ENCODE peak calls at places on chromosomes 1 and 21, in four cellular contexts. One of them, this sample, is unnamed.

GRCh38 chr1:62318756-62319544 is at the start of gene KANK4:
- DNase-seq in thoracic aorta: no peak
- DNase-seq in astrocyte: no peak
- DNase-seq in body of pancreas: peak; percentile 46
- DNase-seq in this sample: no peak

GRCh38 chr1:31690921-31691320 is 12.9 kb downstream of the COL16A1 start:
- DNase-seq in thoracic aorta: no peak
- DNase-seq in astrocyte: no peak
- DNase-seq in body of pancreas: no peak
- DNase-seq in this sample: no peak

GRCh38 chr1:29628190-29628589 is 391.9 kb downstream of the PTPRU start:
- DNase-seq in thoracic aorta: no peak
- DNase-seq in astrocyte: no peak
- DNase-seq in body of pancreas: no peak
- DNase-seq in this sample: no peak

GRCh38 chr21:44919913-44920693 is 596 bp downstream of the ITGB2 start:
- DNase-seq in thoracic aorta: no peak
- DNase-seq in astrocyte: no peak
- DNase-seq in body of pancreas: no peak
- DNase-seq in this sample: no peak

GRCh38 chr1:245084551-245084950 is 70.2 kb upstream of the KIF26B start:
- DNase-seq in thoracic aorta: no peak
- DNase-seq in astrocyte: peak; percentile 67
- DNase-seq in body of pancreas: no peak
- DNase-seq in this sample: no peak

GRCh38 chr21:45776971-45777370 is 133.4 kb downstream of the PCBP3 start:
- DNase-seq in thoracic aorta: no peak
- DNase-seq in astrocyte: no peak
- DNase-seq in body of pancreas: no peak
- DNase-seq in this sample: no peak

GRCh38 chr1:58447047-58447446 is 99.5 kb downstream of the OMA1 start:
- DNase-seq in thoracic aorta: no peak
- DNase-seq in astrocyte: no peak
- DNase-seq in body of pancreas: no peak
- DNase-seq in this sample: no peak

GRCh38 chr21:39182484-39183271 is 573 bp downstream of the PSMG1 start:
- DNase-seq in thoracic aorta: no peak
- DNase-seq in astrocyte: no peak
- DNase-seq in body of pancreas: no peak
- DNase-seq in this sample: no peak

GRCh38 chr1:115757286-115757810 is 11.2 kb downstream of the CASQ2 start:
- DNase-seq in thoracic aorta: no peak
- DNase-seq in astrocyte: no peak
- DNase-seq in body of pancreas: no peak
- DNase-seq in this sample: no peak

GRCh38 chr1:118223426-118223825 is 38.4 kb upstream of the SPAG17 start:
- DNase-seq in thoracic aorta: no peak
- DNase-seq in astrocyte: no peak
- DNase-seq in body of pancreas: no peak
- DNase-seq in this sample: no peak

GRCh38 chr1:46037597-46037936 is 94.9 kb downstream of the PIK3R3 start:
- DNase-seq in thoracic aorta: no peak
- DNase-seq in astrocyte: no peak
- DNase-seq in body of pancreas: no peak
- DNase-seq in this sample: no peak

GRCh38 chr1:20216574-20216973 is 30.3 kb upstream of the PLA2G2C start:
- DNase-seq in thoracic aorta: no peak
- DNase-seq in astrocyte: no peak
- DNase-seq in body of pancreas: no peak
- DNase-seq in this sample: no peak

GRCh38 chr1:67853704-67854103 is 20.4 kb upstream of the GNG12 start:
- DNase-seq in thoracic aorta: no peak
- DNase-seq in astrocyte: peak; percentile 82
- DNase-seq in body of pancreas: peak; percentile 52
- DNase-seq in this sample: no peak

GRCh38 chr1:34164510-34165381 is at the start of gene CSMD2:
- DNase-seq in thoracic aorta: no peak
- DNase-seq in astrocyte: peak; percentile 66
- DNase-seq in body of pancreas: peak; percentile 27
- DNase-seq in this sample: no peak
- H3K4me3 ChIP-seq in thoracic aorta: peak within 1 kb of the TSS; percentile 73
- H3K4me3 ChIP-seq in astrocyte: peak within 1 kb of the TSS; percentile 73
- H3K4me3 ChIP-seq in body of pancreas: no peak within 1 kb of the TSS
- H3K4me3 ChIP-seq in this sample: peak within 1 kb of the TSS; percentile 10

GRCh38 chr1:198934901-198935301 is 296.1 kb downstream of the PTPRC start:
- DNase-seq in thoracic aorta: no peak
- DNase-seq in astrocyte: peak; percentile 59
- DNase-seq in body of pancreas: no peak
- DNase-seq in this sample: no peak

GRCh38 chr1:198935371-198935921 is 296.6 kb downstream of the PTPRC start:
- DNase-seq in thoracic aorta: no peak
- DNase-seq in astrocyte: peak; percentile 99
- DNase-seq in body of pancreas: peak; percentile 59
- DNase-seq in this sample: peak; percentile 97

GRCh38 chr1:198934414-198934813 is 295.6 kb downstream of the PTPRC start:
- DNase-seq in thoracic aorta: no peak
- DNase-seq in astrocyte: no peak
- DNase-seq in body of pancreas: no peak
- DNase-seq in this sample: no peak

GRCh38 chr1:198937231-198938031 is 298.6 kb downstream of the PTPRC start:
- DNase-seq in thoracic aorta: no peak
- DNase-seq in astrocyte: peak; percentile 96
- DNase-seq in body of pancreas: peak; percentile 19
- DNase-seq in this sample: peak; percentile 83

DNA sequence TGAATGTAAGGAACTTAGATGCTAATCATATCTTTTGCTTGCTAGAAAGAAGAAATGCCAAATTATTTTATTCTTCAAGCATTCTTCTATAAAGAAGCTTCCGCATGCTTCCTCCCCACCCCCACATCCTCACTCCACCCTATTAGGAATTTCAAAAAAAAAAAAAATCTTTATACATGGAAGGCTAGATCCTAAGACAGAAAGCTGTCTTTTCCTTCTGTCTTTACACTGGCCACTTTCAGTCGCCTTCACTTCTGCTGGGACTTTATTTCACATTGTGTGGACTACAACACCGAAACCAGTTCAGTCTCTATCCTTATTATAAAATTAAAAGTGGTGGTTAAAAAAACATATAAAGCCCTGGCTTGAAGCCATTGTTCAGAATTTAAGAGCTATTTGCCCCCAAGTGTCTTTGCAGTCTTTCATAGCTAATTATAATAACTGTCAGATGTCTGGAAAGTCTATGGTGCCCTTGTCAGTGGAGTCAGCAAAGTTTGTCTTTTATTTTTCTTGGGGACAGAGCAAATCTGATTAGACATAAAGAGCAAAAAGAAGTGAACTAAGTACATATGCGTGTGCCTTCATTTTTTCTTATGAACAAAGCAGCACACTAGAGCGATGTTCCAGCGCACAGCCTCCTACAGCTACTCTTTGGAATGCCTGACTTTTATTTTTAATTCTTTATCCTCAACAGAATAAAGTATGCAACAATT is 297.7 kb downstream of the PTPRC start:
- DNase-seq in thoracic aorta: no peak
- DNase-seq in astrocyte: peak; percentile 22
- DNase-seq in body of pancreas: no peak
- DNase-seq in this sample: no peak
- H3K4me3 ChIP-seq in thoracic aorta: peak overlapping the region; percentile 74
- H3K4me3 ChIP-seq in astrocyte: peak overlapping the region; percentile 98
- H3K4me3 ChIP-seq in body of pancreas: no peak overlapping the region
- H3K4me3 ChIP-seq in this sample: peak overlapping the region; percentile 63

DNA sequence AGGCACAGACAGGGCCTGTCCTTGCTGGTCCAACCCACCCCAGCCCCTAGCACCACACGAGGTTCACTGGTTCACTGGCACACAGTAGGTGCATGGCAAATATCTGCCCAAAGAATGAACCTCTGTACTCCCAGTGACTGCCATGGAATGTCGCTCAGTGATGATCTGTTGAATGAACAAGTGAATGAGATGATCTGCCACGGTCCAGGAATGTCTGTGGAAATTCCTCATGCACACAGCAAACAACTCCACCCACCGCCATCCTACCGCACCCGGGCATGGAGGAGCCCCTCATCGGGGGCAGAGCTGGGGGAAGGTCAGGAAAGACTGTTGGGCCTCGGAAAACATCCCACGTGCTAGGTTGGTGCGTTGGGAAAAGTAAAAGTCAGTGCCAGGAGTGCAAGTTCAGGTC is 1.7 kb downstream of the HSPG2 start:
- DNase-seq in thoracic aorta: no peak
- DNase-seq in astrocyte: peak; percentile 70
- DNase-seq in body of pancreas: no peak
- DNase-seq in this sample: no peak
- H3K4me3 ChIP-seq in thoracic aorta: peak overlapping the region; percentile 75
- H3K4me3 ChIP-seq in astrocyte: peak overlapping the region; percentile 37
- H3K4me3 ChIP-seq in body of pancreas: no peak overlapping the region
- H3K4me3 ChIP-seq in this sample: peak overlapping the region; percentile 80

GRCh38 chr1:202710070-202711025 is at the start of gene SYT2:
- DNase-seq in thoracic aorta: no peak
- DNase-seq in astrocyte: no peak
- DNase-seq in body of pancreas: peak; percentile 45
- DNase-seq in this sample: no peak

GRCh38 chr1:202706851-202707250 is 3.4 kb downstream of the SYT2 start:
- DNase-seq in thoracic aorta: no peak
- DNase-seq in astrocyte: no peak
- DNase-seq in body of pancreas: no peak
- DNase-seq in this sample: no peak

GRCh38 chr1:202708456-202709275 is 1.6 kb downstream of the SYT2 start:
- DNase-seq in thoracic aorta: no peak
- DNase-seq in astrocyte: no peak
- DNase-seq in body of pancreas: no peak
- DNase-seq in this sample: no peak

GRCh38 chr1:202711949-202712635 is 1.8 kb upstream of the SYT2 start:
- DNase-seq in thoracic aorta: no peak
- DNase-seq in astrocyte: no peak
- DNase-seq in body of pancreas: no peak
- DNase-seq in this sample: no peak

DNA sequence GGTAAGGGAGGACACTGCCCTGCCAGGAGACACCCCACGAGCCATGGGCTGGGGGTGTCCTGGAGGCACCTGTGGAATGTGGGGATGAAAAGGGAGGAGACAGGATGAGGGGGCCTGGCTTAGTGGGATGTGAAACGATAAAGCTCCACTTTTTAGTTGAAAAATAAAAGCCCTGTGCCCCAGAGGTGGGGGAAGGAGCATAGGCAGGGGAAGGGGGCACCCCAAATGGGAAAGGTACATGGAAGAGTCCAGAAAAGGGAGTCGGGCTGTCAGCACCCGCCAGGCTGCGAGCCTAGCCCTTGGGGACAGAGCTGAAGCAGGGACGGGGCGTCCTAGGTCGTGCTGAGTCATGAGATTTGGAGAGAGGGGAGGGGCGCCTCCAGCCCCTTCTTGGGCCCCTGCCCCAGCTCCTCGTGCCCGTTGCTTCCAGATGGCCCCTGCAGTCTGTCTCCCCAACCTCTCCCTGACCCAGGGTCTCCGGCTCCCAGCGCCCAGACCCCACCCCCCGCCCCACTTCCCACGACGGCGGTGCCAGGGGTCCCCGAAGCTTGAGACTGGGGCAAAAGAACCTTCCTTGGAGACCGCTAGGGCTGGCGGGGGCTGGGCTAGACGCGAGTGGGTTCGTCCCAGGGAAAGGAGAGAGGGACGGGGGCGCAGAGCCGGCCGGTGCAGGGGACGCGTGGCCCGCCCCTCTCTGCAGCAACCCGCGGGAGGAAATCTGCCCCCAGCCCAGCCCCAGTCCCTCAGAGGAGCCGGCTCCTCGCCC is 795 bp downstream of the SYT2 start:
- DNase-seq in thoracic aorta: no peak
- DNase-seq in astrocyte: no peak
- DNase-seq in body of pancreas: no peak
- DNase-seq in this sample: no peak
- H3K4me3 ChIP-seq in thoracic aorta: peak overlapping the region; percentile 59
- H3K4me3 ChIP-seq in astrocyte: no peak overlapping the region
- H3K4me3 ChIP-seq in body of pancreas: no peak overlapping the region
- H3K4me3 ChIP-seq in this sample: no peak overlapping the region

GRCh38 chr1:145977486-145978476 is 13.3 kb downstream of the POLR3GL start:
- DNase-seq in thoracic aorta: peak; percentile 50
- DNase-seq in astrocyte: peak; percentile 63
- DNase-seq in body of pancreas: peak; percentile 83
- DNase-seq in this sample: no peak

GRCh38 chr1:145977016-145977415 is 12.5 kb downstream of the POLR3GL start:
- DNase-seq in thoracic aorta: no peak
- DNase-seq in astrocyte: no peak
- DNase-seq in body of pancreas: no peak
- DNase-seq in this sample: no peak

GRCh38 chr1:145979746-145980435 is 15.4 kb downstream of the POLR3GL start:
- DNase-seq in thoracic aorta: no peak
- DNase-seq in astrocyte: no peak
- DNase-seq in body of pancreas: no peak
- DNase-seq in this sample: no peak

GRCh38 chr1:145978477-145978859 is 14.0 kb downstream of the POLR3GL start:
- DNase-seq in thoracic aorta: no peak
- DNase-seq in astrocyte: no peak
- DNase-seq in body of pancreas: no peak
- DNase-seq in this sample: no peak

DNA sequence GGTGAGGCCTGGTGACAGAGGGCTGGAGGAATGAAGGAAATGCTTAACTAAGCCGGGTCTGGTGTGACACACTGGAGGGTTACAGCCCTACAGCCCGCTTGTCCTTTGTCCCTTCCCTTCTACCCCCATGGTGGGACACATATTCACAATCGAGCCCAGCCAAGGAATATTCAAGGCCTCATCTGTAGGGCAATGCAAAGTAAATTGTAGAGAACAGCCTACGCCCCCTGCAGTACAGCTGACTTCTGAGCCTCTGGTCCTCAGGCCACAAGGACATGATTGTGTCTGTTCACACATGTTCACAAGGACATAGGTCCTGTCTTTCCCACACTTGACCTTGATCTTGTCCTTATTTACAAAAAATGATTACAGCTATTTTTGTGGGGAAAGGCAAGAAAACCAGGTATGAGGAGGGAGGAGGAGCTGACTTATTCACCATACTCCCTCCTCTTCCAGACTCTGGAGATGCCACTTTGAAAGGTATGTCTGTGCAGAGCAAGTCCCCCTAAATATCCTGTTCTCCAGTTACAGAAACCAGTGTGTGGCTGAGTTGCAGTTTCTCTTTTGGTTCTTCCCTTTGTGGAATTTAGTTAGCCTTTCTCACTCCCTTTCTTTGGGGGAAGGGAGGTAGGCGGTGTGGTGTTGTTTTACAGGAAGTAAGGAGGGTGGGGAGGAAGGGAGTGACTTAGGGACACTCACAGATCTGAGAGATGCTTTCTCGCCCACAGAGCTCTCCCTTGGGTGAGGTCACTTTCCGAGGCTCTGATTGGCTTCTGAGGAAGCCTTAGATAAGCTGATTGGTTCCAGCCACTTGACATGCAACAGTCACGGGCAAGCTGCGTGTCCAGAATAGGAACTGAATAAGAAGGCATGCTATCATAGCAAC is 14.6 kb downstream of the POLR3GL start:
- DNase-seq in thoracic aorta: peak; percentile 94
- DNase-seq in astrocyte: peak; percentile 100
- DNase-seq in body of pancreas: peak; percentile 81
- DNase-seq in this sample: peak; percentile 82
- H3K4me3 ChIP-seq in thoracic aorta: peak overlapping the region; percentile 68
- H3K4me3 ChIP-seq in astrocyte: peak overlapping the region; percentile 24
- H3K4me3 ChIP-seq in body of pancreas: no peak overlapping the region
- H3K4me3 ChIP-seq in this sample: no peak overlapping the region

GRCh38 chr1:246647113-246647512 is 77.1 kb upstream of the SCCPDH start:
- DNase-seq in thoracic aorta: no peak
- DNase-seq in astrocyte: peak; percentile 39
- DNase-seq in body of pancreas: no peak
- DNase-seq in this sample: no peak
- H3K4me3 ChIP-seq in thoracic aorta: no peak overlapping the region
- H3K4me3 ChIP-seq in astrocyte: peak overlapping the region; percentile 4
- H3K4me3 ChIP-seq in body of pancreas: no peak overlapping the region
- H3K4me3 ChIP-seq in this sample: no peak overlapping the region

GRCh38 chr1:84164156-84164555 is 20.1 kb downstream of the PRKACB start:
- DNase-seq in thoracic aorta: no peak
- DNase-seq in astrocyte: no peak
- DNase-seq in body of pancreas: no peak
- DNase-seq in this sample: no peak
- H3K4me3 ChIP-seq in thoracic aorta: no peak overlapping the region
- H3K4me3 ChIP-seq in astrocyte: peak overlapping the region; percentile 45
- H3K4me3 ChIP-seq in body of pancreas: no peak overlapping the region
- H3K4me3 ChIP-seq in this sample: no peak overlapping the region